ENCODE peak calls at places on chromosomes 7 and 10, in five cellular contexts. W is fibroblast of pulmonary artery, I is cardiac septum, N is ovary, O is iris pigment epithelial cell. Q is an unnamed sample.

GRCh38 chr10:60621018-60621417 is 157.3 kb upstream of the CDK1 start:
- DNase-seq in W (no peak), I (no peak), N (no peak), O (no peak), Q (no peak)

GRCh38 chr7:41028591-41028990 is 674.3 kb downstream of the INHBA start:
- DNase-seq in W (no peak), I (no peak), N (no peak), O (no peak), Q (no peak)

GRCh38 chr10:104318810-104319684 is 19.2 kb downstream of the ITPRIP start:
- DNase-seq in W (peak; percentile 62), I (peak; percentile 76), N (peak; percentile 84), O (peak; percentile 82), Q (no peak)

GRCh38 chr10:126893841-126894240 is 11.4 kb upstream of the DOCK1 start:
- DNase-seq in W (no peak), I (no peak), N (no peak), O (no peak), Q (no peak)

GRCh38 chr7:5422324-5423271 is 1.0 kb downstream of the TNRC18 start:
- DNase-seq in W (no peak), I (no peak), N (peak; percentile 43), O (peak; percentile 54), Q (no peak)

GRCh38 chr7:69654849-69655707 is 56.8 kb downstream of the AUTS2 start:
- DNase-seq in W (no peak), I (no peak), N (no peak), O (no peak), Q (no peak)

GRCh38 chr7:106653488-106653887 is 7.5 kb downstream of the CCDC71L start:
- DNase-seq in W (no peak), I (no peak), N (no peak), O (no peak), Q (no peak)

GRCh38 chr10:129105266-129105665 is 361.8 kb upstream of the MGMT start:
- DNase-seq in W (peak; percentile 85), I (no peak), N (no peak), O (peak; percentile 13), Q (no peak)

GRCh38 chr7:26457702-26458327 is 166.2 kb downstream of the SNX10 start:
- DNase-seq in W (no peak), I (no peak), N (no peak), O (no peak), Q (no peak)

GRCh38 chr10:115950320-115950719 is 322.7 kb downstream of the GFRA1 start:
- DNase-seq in W (peak; percentile 39), I (no peak), N (no peak), O (peak; percentile 31), Q (no peak)

GRCh38 chr7:145909956-145910611 is 206.5 kb upstream of the CNTNAP2 start:
- DNase-seq in W (peak; percentile 14), I (no peak), N (no peak), O (peak; percentile 47), Q (no peak)

GRCh38 chr10:44325878-44326277 is 59.0 kb downstream of the CXCL12 start:
- DNase-seq in W (no peak), I (no peak), N (no peak), O (no peak), Q (no peak)

GRCh38 chr10:23702977-23703414 is 264.1 kb downstream of the OTUD1 start:
- DNase-seq in W (peak; percentile 71), I (no peak), N (peak; percentile 30), O (peak; percentile 70), Q (no peak)

GRCh38 chr7:8637322-8637721 is 203.9 kb downstream of the NXPH1 start:
- DNase-seq in W (no peak), I (no peak), N (no peak), O (no peak), Q (no peak)

GRCh38 chr7:134004829-134005505 is 122.2 kb upstream of the LRGUK start:
- DNase-seq in W (no peak), I (no peak), N (no peak), O (no peak), Q (no peak)

GRCh38 chr10:104580321-104580720 is 60.8 kb upstream of the SORCS3 start:
- DNase-seq in W (peak; percentile 50), I (no peak), N (no peak), O (peak; percentile 21), Q (no peak)